ENCODE peak calls at places on chromosomes 16 and 17, in nine cellular contexts. G is CD8-positive, alpha-beta memory T cell; E is cardiac muscle cell; W is choroid plexus epithelial cell; A is body of pancreas; F is CD4-positive, alpha-beta memory T cell; R is GM23248; M is right atrium auricular region; B is heart right ventricle. H is an unnamed sample.
A peak's percentile ranks its signal among the peaks of the same experiment; 100 is the strongest.

GRCh38 chr16:86664518-86665318 is 86.4 kb downstream of the FOXL1 start:
- DNase-seq in F (peak; percentile 1), R (peak; percentile 96), E (no peak), B (no peak), G (no peak), W (peak; percentile 87), M (no peak), A (no peak), H (peak; percentile 18)

GRCh38 chr17:37067555-37068111 is 118.9 kb downstream of the AATF start:
- DNase-seq in B (peak; percentile 22), R (peak; percentile 86), M (peak; percentile 60), G (no peak), A (peak; percentile 54), W (peak; percentile 76), F (no peak), E (no peak), H (no peak)

GRCh38 chr16:55035956-55036355 is 105.3 kb downstream of the IRX5 start:
- DNase-seq in R (peak; percentile 63), A (no peak), M (no peak), W (no peak), E (no peak), F (no peak), B (no peak), G (no peak), H (no peak)

GRCh38 chr16:11801481-11802021 is 4.5 kb upstream of the ZC3H7A start:
- DNase-seq in F (no peak), E (no peak), W (peak; percentile 43), R (peak; percentile 68), B (no peak), M (no peak), A (no peak), G (no peak), H (no peak)

GRCh38 chr16:57268804-57269800 is 15.4 kb downstream of the PLLP start:
- DNase-seq in R (no peak), B (peak; percentile 70), G (no peak), M (peak; percentile 84), F (no peak), E (peak; percentile 88), A (peak; percentile 78), W (peak; percentile 39), H (no peak)

GRCh38 chr17:64732336-64733006 is 70.4 kb upstream of the SMURF2 start:
- DNase-seq in M (no peak), B (peak; percentile 42), R (peak; percentile 84), G (no peak), W (peak; percentile 53), F (no peak), A (no peak), E (no peak), H (no peak)

GRCh38 chr16:52812945-52813556 is 239.6 kb downstream of the CHD9NB start:
- DNase-seq in E (no peak), R (peak; percentile 25), A (no peak), W (peak; percentile 32), G (no peak), M (no peak), F (no peak), B (no peak), H (no peak)

GRCh38 chr17:27471321-27472269 is 15.3 kb downstream of the KSR1 start:
- DNase-seq in F (peak; percentile 34), M (no peak), E (no peak), R (peak; percentile 43), A (no peak), G (peak; percentile 84), W (peak; percentile 42), B (no peak), H (peak; percentile 87)

GRCh38 chr16:54930034-54930938 is at the start of gene IRX5:
- DNase-seq in R (peak; percentile 98), F (peak; percentile 20), W (peak; percentile 96), B (peak; percentile 92), E (peak; percentile 97), M (peak; percentile 81), A (peak; percentile 83), G (no peak), H (peak; percentile 55)

GRCh38 chr17:72254808-72255449 is 134.1 kb downstream of the SOX9 start:
- DNase-seq in B (no peak), A (no peak), M (no peak), E (no peak), R (peak; percentile 14), G (no peak), F (no peak), W (no peak), H (no peak)

GRCh38 chr17:8532021-8532420 is 96.3 kb downstream of the NDEL1 start:
- DNase-seq in G (no peak), R (peak; percentile 14), W (peak; percentile 35), E (peak; percentile 45), B (no peak), A (peak; percentile 49), M (no peak), F (no peak), H (no peak)

GRCh38 chr17:6669479-6670212 is 18.1 kb downstream of the C17orf100 start:
- DNase-seq in F (no peak), M (no peak), W (no peak), B (no peak), G (no peak), R (no peak), A (no peak), E (no peak), H (no peak)

GRCh38 chr16:52705192-52705591 is 158.2 kb upstream of the TOX3 start:
- DNase-seq in A (no peak), W (no peak), B (no peak), F (no peak), E (no peak), R (no peak), G (no peak), M (no peak), H (no peak)

GRCh38 chr17:73436966-73437365 is 125.2 kb upstream of the CDC42EP4 start:
- DNase-seq in M (no peak), G (no peak), F (no peak), R (no peak), B (no peak), W (peak; percentile 46), E (no peak), A (no peak), H (no peak)

GRCh38 chr16:28925386-28926228 is 569 bp upstream of the RABEP2 start:
- DNase-seq in B (peak; percentile 85), A (peak; percentile 67), W (peak; percentile 69), G (peak; percentile 89), E (peak; percentile 87), M (peak; percentile 85), R (peak; percentile 81), F (peak; percentile 85), H (peak; percentile 89)

DNA sequence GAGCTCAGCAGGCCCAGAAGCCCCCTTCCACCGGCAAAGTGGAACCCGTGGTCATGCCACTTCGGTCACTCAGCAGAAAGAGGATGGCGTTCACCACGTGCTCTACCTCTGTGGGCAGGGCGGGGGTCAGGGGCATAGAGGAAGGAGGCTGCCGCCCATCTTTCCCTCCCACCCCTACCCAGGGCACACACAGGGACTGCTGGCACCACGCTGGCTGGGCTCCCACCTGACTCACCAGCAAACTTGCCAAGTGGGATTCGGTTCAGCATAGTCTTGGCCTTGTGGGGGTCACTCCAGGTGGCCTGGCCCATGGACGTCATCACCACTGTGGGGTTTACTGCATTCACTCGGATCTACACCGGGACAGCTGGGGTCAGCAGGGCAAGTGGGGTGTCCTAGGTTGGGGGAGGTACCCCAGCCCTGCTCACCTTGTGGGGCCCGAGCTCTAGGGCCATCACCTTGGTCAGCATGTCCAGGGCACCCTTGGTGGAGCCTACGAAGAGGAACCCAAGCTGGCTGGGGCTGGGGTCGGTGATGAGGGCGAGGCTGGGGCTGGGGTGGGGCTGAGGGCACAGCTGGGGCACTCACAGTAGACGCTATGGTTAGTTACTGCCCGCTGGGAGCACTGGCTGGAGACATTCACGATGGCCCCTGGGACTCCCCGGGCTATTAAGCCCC is 1.4 kb downstream of the DCXR start:
- DNase-seq in R (no peak), F (no peak), A (no peak), G (no peak), B (no peak), W (no peak), M (no peak), E (no peak), H (no peak)
- H3K4me3 ChIP-seq in R (peak overlapping the region; percentile 79), F (peak overlapping the region; percentile 80), A (peak overlapping the region; percentile 52), G (peak overlapping the region; percentile 65), B (peak overlapping the region; percentile 74), W (peak overlapping the region; percentile 68), M (peak overlapping the region; percentile 71), E (peak overlapping the region; percentile 58), H (peak overlapping the region; percentile 73)

GRCh38 chr17:44758414-44759095 is at the start of gene ADAM11:
- DNase-seq in W (no peak), B (no peak), E (peak; percentile 56), G (no peak), R (peak; percentile 41), A (no peak), F (peak; percentile 10), M (no peak), H (no peak)
- H3K4me3 ChIP-seq in W (peak within 1 kb of the TSS; percentile 37), B (peak within 1 kb of the TSS; percentile 67), E (peak within 1 kb of the TSS; percentile 53), G (no peak within 1 kb of the TSS), R (peak within 1 kb of the TSS; percentile 61), A (no peak within 1 kb of the TSS), F (no peak within 1 kb of the TSS), M (peak within 1 kb of the TSS; percentile 65), H (peak within 1 kb of the TSS; percentile 33)

DNA sequence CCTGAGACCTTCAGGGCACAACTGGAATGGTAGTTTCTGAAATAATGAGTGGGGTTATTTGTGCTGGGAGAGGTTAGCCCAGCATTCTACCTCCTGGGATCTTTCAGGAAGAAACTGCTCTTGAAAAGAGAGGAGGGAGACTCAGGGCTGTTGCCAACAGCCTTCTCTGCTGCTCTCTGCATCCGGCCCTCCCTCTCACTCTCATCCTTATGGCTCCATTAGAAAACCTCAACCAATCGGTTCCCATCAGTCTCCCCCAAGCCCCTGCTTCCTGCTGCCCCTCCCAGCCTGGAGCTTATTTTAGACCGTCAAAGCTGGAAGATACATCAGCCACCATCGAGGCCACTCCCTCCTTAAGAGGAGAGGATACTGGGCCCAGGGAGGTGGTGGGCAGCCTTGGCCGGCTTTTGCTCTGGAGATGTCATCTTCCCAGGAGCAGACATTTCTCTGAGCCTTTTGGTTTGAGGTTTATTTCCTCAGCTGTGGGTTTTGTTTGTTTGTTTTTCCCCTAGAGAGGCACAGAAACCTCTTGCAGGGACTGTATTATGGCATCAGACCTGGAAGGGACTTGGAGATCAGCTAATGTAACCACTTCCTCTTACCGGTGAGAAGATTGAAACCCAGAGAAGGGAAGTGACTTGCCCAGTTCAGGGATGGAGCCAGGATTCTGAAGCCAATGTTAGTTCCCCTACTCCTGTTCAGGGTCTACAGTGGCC is 2.7 kb downstream of the MPRIP start:
- DNase-seq in W (peak; percentile 77), A (peak; percentile 12), M (no peak), F (no peak), E (peak; percentile 82), G (no peak), B (no peak), R (peak; percentile 76), H (peak; percentile 32)
- H3K4me3 ChIP-seq in W (peak overlapping the region; percentile 30), A (no peak overlapping the region), M (peak overlapping the region; percentile 65), F (peak overlapping the region; percentile 26), E (peak overlapping the region; percentile 95), G (peak overlapping the region; percentile 45), B (peak overlapping the region; percentile 83), R (peak overlapping the region; percentile 95), H (peak overlapping the region; percentile 69)

DNA sequence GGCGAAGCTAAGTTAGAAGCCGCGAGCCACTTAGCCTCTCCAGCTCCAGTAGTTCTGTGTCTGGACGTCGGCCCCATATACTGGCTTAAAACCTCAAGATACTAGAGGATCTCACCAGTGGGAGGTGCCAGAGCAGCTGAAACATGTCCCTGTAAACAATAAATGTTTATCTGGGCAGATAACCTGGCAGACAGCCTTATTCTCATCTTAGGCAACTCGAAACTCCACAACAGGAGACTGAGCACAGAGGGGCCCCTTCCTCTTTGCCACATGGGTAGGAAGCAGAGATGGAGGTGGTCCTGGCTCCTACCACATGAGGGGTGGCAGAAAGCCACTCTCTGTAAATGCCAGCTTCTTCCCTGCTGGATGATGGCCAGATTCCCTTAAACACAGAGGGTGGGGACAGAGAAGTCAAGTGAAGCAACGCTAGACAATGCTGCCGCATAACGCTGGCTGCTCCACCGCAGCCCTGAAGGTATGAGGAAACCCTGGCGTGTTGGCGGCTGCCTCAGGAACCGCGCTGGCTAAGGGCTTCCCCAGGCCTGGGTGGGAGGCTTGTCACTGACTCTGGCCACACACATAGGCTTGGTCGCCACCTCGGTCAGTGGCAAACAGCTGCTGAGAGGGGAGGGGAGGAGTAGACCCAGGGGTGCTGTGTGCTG is 67.9 kb downstream of the HIC1 start:
- DNase-seq in W (peak; percentile 94), E (no peak), F (no peak), A (peak; percentile 18), B (peak; percentile 63), R (peak; percentile 14), G (no peak), M (peak; percentile 84), H (peak; percentile 54)
- H3K4me3 ChIP-seq in W (no peak overlapping the region), E (no peak overlapping the region), F (no peak overlapping the region), A (no peak overlapping the region), B (peak overlapping the region; percentile 23), R (no peak overlapping the region), G (no peak overlapping the region), M (peak overlapping the region; percentile 19), H (no peak overlapping the region)

H was measured in GM06990.